ENCODE peak calls at places on chromosomes 13 and 19, in five cellular contexts. J is Ammon's horn; I is naive thymus-derived CD4-positive, alpha-beta T cell; F is NCI-H446 treated with DMSO at 0.1 percent for 48 hours; S is stimulated activated CD8-positive, alpha-beta memory T cell treated with anti-CD3 and anti-CD28 coated beads, Interleukin-7, amount 100 ng/mL, for 1 hour. X is an unnamed sample.
A peak's percentile ranks its signal among the peaks of the same experiment; 100 is the strongest.

GRCh38 chr13:99743079-99743478 is 228.5 kb downstream of the ZIC5 start:
- DNase-seq in S (no peak), J (no peak), I (no peak), F (no peak), X (no peak)

GRCh38 chr19:584240-585001 is 5.3 kb upstream of the HCN2 start:
- DNase-seq in I (peak; percentile 76), S (peak; percentile 51), J (peak; percentile 74), F (no peak), X (peak; percentile 63)

GRCh38 chr13:70541451-70541850 is 433.2 kb upstream of the KLHL1 start:
- DNase-seq in J (no peak), I (no peak), S (no peak), F (no peak), X (no peak)

GRCh38 chr19:42281175-42282035 is 12.4 kb downstream of the CIC start:
- DNase-seq in S (no peak), J (peak; percentile 78), I (no peak), F (peak; percentile 54), X (peak; percentile 38)

GRCh38 chr19:5150902-5151741 is 182.2 kb downstream of the KDM4B start:
- DNase-seq in S (no peak), I (no peak), J (no peak), F (no peak), X (no peak)

GRCh38 chr19:47274891-47275865 is 493 bp downstream of the INAFM1 start:
- DNase-seq in I (no peak), J (peak; percentile 28), F (no peak), S (no peak), X (no peak)

GRCh38 chr13:21076265-21076653 is 14.9 kb upstream of the LATS2 start:
- DNase-seq in F (no peak), J (no peak), I (no peak), S (no peak), X (no peak)

GRCh38 chr19:4748589-4748988 is 24.9 kb upstream of the DPP9 start:
- DNase-seq in J (no peak), S (no peak), I (no peak), F (no peak), X (no peak)

GRCh38 chr13:26377038-26377437 is 123.1 kb downstream of the CDK8 start:
- DNase-seq in S (no peak), J (no peak), I (no peak), F (no peak), X (no peak)

GRCh38 chr13:108597943-108598342 is 31.5 kb upstream of the MYO16 start:
- DNase-seq in F (no peak), S (no peak), I (no peak), J (no peak), X (no peak)

GRCh38 chr13:87669379-87669978 is 1.7 kb upstream of the SLITRK5 start:
- DNase-seq in F (peak; percentile 41), I (no peak), J (peak; percentile 68), S (no peak), X (no peak)

GRCh38 chr19:6677924-6678689 is 8.1 kb upstream of the TNFSF14 start:
- DNase-seq in S (no peak), I (peak; percentile 25), F (no peak), J (no peak), X (no peak)

GRCh38 chr13:89763011-89763410 is 1584.5 kb upstream of the MIR17HG start:
- DNase-seq in J (no peak), I (no peak), F (no peak), S (no peak), X (no peak)

GRCh38 chr19:31223805-31224534 is 125.3 kb downstream of the TSHZ3 start:
- DNase-seq in F (no peak), J (no peak), I (no peak), S (no peak), X (no peak)

GRCh38 chr13:110524484-110525254 is 36.9 kb downstream of the RAB20 start:
- DNase-seq in J (no peak), I (no peak), F (no peak), S (no peak), X (no peak)

GRCh38 chr13:33281951-33282595 is 3.5 kb downstream of the STARD13 start:
- DNase-seq in I (no peak), F (no peak), J (peak; percentile 61), S (no peak), X (no peak)

GRCh38 chr19:41299755-41300089 is 10.2 kb upstream of the CCDC97 start:
- DNase-seq in F (no peak), J (peak; percentile 48), S (no peak), I (no peak), X (no peak)

GRCh38 chr13:98983182-98983581 is 5.3 kb upstream of the DOCK9 start:
- DNase-seq in S (no peak), J (no peak), F (no peak), I (no peak), X (no peak)

GRCh38 chr13:92991687-92992086 is 234.9 kb upstream of the GPC6 start:
- DNase-seq in F (no peak), I (no peak), J (no peak), S (no peak), X (no peak)

GRCh38 chr19:38273499-38273898 is 9.1 kb downstream of the SPINT2 start:
- DNase-seq in I (no peak), J (no peak), S (no peak), F (no peak), X (no peak)

GRCh38 chr13:81540777-81541176 is 1199.9 kb upstream of the SPRY2 start:
- DNase-seq in J (no peak), F (no peak), I (no peak), S (no peak), X (no peak)

GRCh38 chr13:42821437-42821836 is 40.1 kb downstream of the FAM216B start:
- DNase-seq in J (no peak), S (no peak), I (no peak), F (no peak), X (no peak)

GRCh38 chr19:49361438-49362047 is 673 bp downstream of the TEAD2 start:
- DNase-seq in S (no peak), I (no peak), J (no peak), F (peak; percentile 4), X (peak; percentile 75)

GRCh38 chr13:100184095-100184494 is 95.2 kb downstream of the PCCA start:
- DNase-seq in S (no peak), F (no peak), I (no peak), J (no peak), X (no peak)

GRCh38 chr13:27043013-27043412 is 128.6 kb downstream of the USP12 start:
- DNase-seq in S (no peak), J (peak; percentile 90), I (no peak), F (peak; percentile 78), X (no peak)

GRCh38 chr19:39428309-39429112 is 7.2 kb downstream of the RPS16 start:
- DNase-seq in S (no peak), I (no peak), F (no peak), J (no peak), X (peak; percentile 70)

GRCh38 chr19:41328157-41328817 is 18.3 kb downstream of the CCDC97 start:
- DNase-seq in F (no peak), S (no peak), I (no peak), J (peak; percentile 43), X (no peak)

GRCh38 chr13:107205318-107206112 is 637.6 kb upstream of the ARGLU1 start:
- DNase-seq in J (peak; percentile 88), S (peak; percentile 22), I (peak; percentile 31), F (no peak), X (peak; percentile 64)

GRCh38 chr13:107210216-107211010 is 642.5 kb upstream of the ARGLU1 start:
- DNase-seq in S (no peak), J (no peak), I (no peak), F (no peak), X (no peak)